ENCODE peak calls at places on chromosomes 11 and 22, in four cellular contexts. One of them, this sample, is unnamed.

GRCh38 chr11:120116966-120117365 is 20.9 kb downstream of the TRIM29 start:
- DNase-seq in stimulated activated effector memory CD8-positive, alpha-beta T cell treated with anti-CD3 and anti-CD28 coated beads, Interleukin-12 subunit alpha, Interleukin-12 subunit beta, amount 100 ng/mL, for 72 hours: no peak
- DNase-seq in NCI-H460: no peak
- DNase-seq in stimulated activated CD4-positive, alpha-beta T cell treated with anti-CD3 and anti-CD28 coated beads, Interleukin-4, amount 100 ng/mL, for 4 hours: no peak
- DNase-seq in this sample: no peak

GRCh38 chr22:27810566-27810965 is 9.0 kb upstream of the MN1 start:
- DNase-seq in stimulated activated effector memory CD8-positive, alpha-beta T cell treated with anti-CD3 and anti-CD28 coated beads, Interleukin-12 subunit alpha, Interleukin-12 subunit beta, amount 100 ng/mL, for 72 hours: no peak
- DNase-seq in NCI-H460: no peak
- DNase-seq in stimulated activated CD4-positive, alpha-beta T cell treated with anti-CD3 and anti-CD28 coated beads, Interleukin-4, amount 100 ng/mL, for 4 hours: no peak
- DNase-seq in this sample: no peak

GRCh38 chr11:69352715-69353325 is 58.9 kb downstream of the MYEOV start:
- DNase-seq in stimulated activated effector memory CD8-positive, alpha-beta T cell treated with anti-CD3 and anti-CD28 coated beads, Interleukin-12 subunit alpha, Interleukin-12 subunit beta, amount 100 ng/mL, for 72 hours: peak
- DNase-seq in NCI-H460: peak
- DNase-seq in stimulated activated CD4-positive, alpha-beta T cell treated with anti-CD3 and anti-CD28 coated beads, Interleukin-4, amount 100 ng/mL, for 4 hours: peak
- DNase-seq in this sample: peak

GRCh38 chr11:2289350-2289749 is 12.4 kb downstream of the C11orf21 start:
- DNase-seq in stimulated activated effector memory CD8-positive, alpha-beta T cell treated with anti-CD3 and anti-CD28 coated beads, Interleukin-12 subunit alpha, Interleukin-12 subunit beta, amount 100 ng/mL, for 72 hours: peak
- DNase-seq in NCI-H460: no peak
- DNase-seq in stimulated activated CD4-positive, alpha-beta T cell treated with anti-CD3 and anti-CD28 coated beads, Interleukin-4, amount 100 ng/mL, for 4 hours: no peak
- DNase-seq in this sample: no peak

GRCh38 chr11:111297696-111298095 is 650 bp upstream of the POU2AF3 start:
- DNase-seq in stimulated activated effector memory CD8-positive, alpha-beta T cell treated with anti-CD3 and anti-CD28 coated beads, Interleukin-12 subunit alpha, Interleukin-12 subunit beta, amount 100 ng/mL, for 72 hours: no peak
- DNase-seq in NCI-H460: no peak
- DNase-seq in stimulated activated CD4-positive, alpha-beta T cell treated with anti-CD3 and anti-CD28 coated beads, Interleukin-4, amount 100 ng/mL, for 4 hours: no peak
- DNase-seq in this sample: no peak

GRCh38 chr22:44697423-44698179 is 4.4 kb upstream of the PRR5 start:
- DNase-seq in stimulated activated effector memory CD8-positive, alpha-beta T cell treated with anti-CD3 and anti-CD28 coated beads, Interleukin-12 subunit alpha, Interleukin-12 subunit beta, amount 100 ng/mL, for 72 hours: peak
- DNase-seq in NCI-H460: peak
- DNase-seq in stimulated activated CD4-positive, alpha-beta T cell treated with anti-CD3 and anti-CD28 coated beads, Interleukin-4, amount 100 ng/mL, for 4 hours: peak
- DNase-seq in this sample: peak

GRCh38 chr11:133661867-133662266 is 129.6 kb upstream of the OPCML start:
- DNase-seq in stimulated activated effector memory CD8-positive, alpha-beta T cell treated with anti-CD3 and anti-CD28 coated beads, Interleukin-12 subunit alpha, Interleukin-12 subunit beta, amount 100 ng/mL, for 72 hours: no peak
- DNase-seq in NCI-H460: no peak
- DNase-seq in stimulated activated CD4-positive, alpha-beta T cell treated with anti-CD3 and anti-CD28 coated beads, Interleukin-4, amount 100 ng/mL, for 4 hours: no peak
- DNase-seq in this sample: no peak

GRCh38 chr11:45333023-45333422 is 46.9 kb upstream of the SYT13 start:
- DNase-seq in stimulated activated effector memory CD8-positive, alpha-beta T cell treated with anti-CD3 and anti-CD28 coated beads, Interleukin-12 subunit alpha, Interleukin-12 subunit beta, amount 100 ng/mL, for 72 hours: no peak
- DNase-seq in NCI-H460: no peak
- DNase-seq in stimulated activated CD4-positive, alpha-beta T cell treated with anti-CD3 and anti-CD28 coated beads, Interleukin-4, amount 100 ng/mL, for 4 hours: no peak
- DNase-seq in this sample: no peak

GRCh38 chr11:32706985-32707736 is 87.3 kb downstream of the CCDC73 start:
- DNase-seq in stimulated activated effector memory CD8-positive, alpha-beta T cell treated with anti-CD3 and anti-CD28 coated beads, Interleukin-12 subunit alpha, Interleukin-12 subunit beta, amount 100 ng/mL, for 72 hours: no peak
- DNase-seq in NCI-H460: peak
- DNase-seq in stimulated activated CD4-positive, alpha-beta T cell treated with anti-CD3 and anti-CD28 coated beads, Interleukin-4, amount 100 ng/mL, for 4 hours: no peak
- DNase-seq in this sample: no peak

GRCh38 chr22:30386608-30386959 is 627 bp downstream of the RNF215 start:
- DNase-seq in stimulated activated effector memory CD8-positive, alpha-beta T cell treated with anti-CD3 and anti-CD28 coated beads, Interleukin-12 subunit alpha, Interleukin-12 subunit beta, amount 100 ng/mL, for 72 hours: no peak
- DNase-seq in NCI-H460: no peak
- DNase-seq in stimulated activated CD4-positive, alpha-beta T cell treated with anti-CD3 and anti-CD28 coated beads, Interleukin-4, amount 100 ng/mL, for 4 hours: no peak
- DNase-seq in this sample: no peak

GRCh38 chr22:31872209-31872608 is 72.1 kb upstream of the YWHAH start:
- DNase-seq in stimulated activated effector memory CD8-positive, alpha-beta T cell treated with anti-CD3 and anti-CD28 coated beads, Interleukin-12 subunit alpha, Interleukin-12 subunit beta, amount 100 ng/mL, for 72 hours: no peak
- DNase-seq in NCI-H460: peak
- DNase-seq in stimulated activated CD4-positive, alpha-beta T cell treated with anti-CD3 and anti-CD28 coated beads, Interleukin-4, amount 100 ng/mL, for 4 hours: peak
- DNase-seq in this sample: no peak

GRCh38 chr22:48892571-48893287 is 934.9 kb downstream of the BRD1 start:
- DNase-seq in stimulated activated effector memory CD8-positive, alpha-beta T cell treated with anti-CD3 and anti-CD28 coated beads, Interleukin-12 subunit alpha, Interleukin-12 subunit beta, amount 100 ng/mL, for 72 hours: no peak
- DNase-seq in NCI-H460: no peak
- DNase-seq in stimulated activated CD4-positive, alpha-beta T cell treated with anti-CD3 and anti-CD28 coated beads, Interleukin-4, amount 100 ng/mL, for 4 hours: no peak
- DNase-seq in this sample: no peak

GRCh38 chr22:24153959-24154358 is 27.3 kb upstream of the SUSD2 start:
- DNase-seq in stimulated activated effector memory CD8-positive, alpha-beta T cell treated with anti-CD3 and anti-CD28 coated beads, Interleukin-12 subunit alpha, Interleukin-12 subunit beta, amount 100 ng/mL, for 72 hours: no peak
- DNase-seq in NCI-H460: no peak
- DNase-seq in stimulated activated CD4-positive, alpha-beta T cell treated with anti-CD3 and anti-CD28 coated beads, Interleukin-4, amount 100 ng/mL, for 4 hours: no peak
- DNase-seq in this sample: no peak

GRCh38 chr22:46317646-46318045 is 17.9 kb upstream of the TRMU start:
- DNase-seq in stimulated activated effector memory CD8-positive, alpha-beta T cell treated with anti-CD3 and anti-CD28 coated beads, Interleukin-12 subunit alpha, Interleukin-12 subunit beta, amount 100 ng/mL, for 72 hours: no peak
- DNase-seq in NCI-H460: no peak
- DNase-seq in stimulated activated CD4-positive, alpha-beta T cell treated with anti-CD3 and anti-CD28 coated beads, Interleukin-4, amount 100 ng/mL, for 4 hours: no peak
- DNase-seq in this sample: no peak

GRCh38 chr11:65861533-65862183 is 1.4 kb downstream of the MUS81 start:
- DNase-seq in stimulated activated effector memory CD8-positive, alpha-beta T cell treated with anti-CD3 and anti-CD28 coated beads, Interleukin-12 subunit alpha, Interleukin-12 subunit beta, amount 100 ng/mL, for 72 hours: no peak
- DNase-seq in NCI-H460: no peak
- DNase-seq in stimulated activated CD4-positive, alpha-beta T cell treated with anti-CD3 and anti-CD28 coated beads, Interleukin-4, amount 100 ng/mL, for 4 hours: no peak
- DNase-seq in this sample: no peak

GRCh38 chr22:27110985-27111451 is 453.6 kb downstream of the MIAT start:
- DNase-seq in stimulated activated effector memory CD8-positive, alpha-beta T cell treated with anti-CD3 and anti-CD28 coated beads, Interleukin-12 subunit alpha, Interleukin-12 subunit beta, amount 100 ng/mL, for 72 hours: no peak
- DNase-seq in NCI-H460: no peak
- DNase-seq in stimulated activated CD4-positive, alpha-beta T cell treated with anti-CD3 and anti-CD28 coated beads, Interleukin-4, amount 100 ng/mL, for 4 hours: no peak
- DNase-seq in this sample: no peak

GRCh38 chr11:13834463-13834862 is 128.1 kb upstream of the SPON1 start:
- DNase-seq in stimulated activated effector memory CD8-positive, alpha-beta T cell treated with anti-CD3 and anti-CD28 coated beads, Interleukin-12 subunit alpha, Interleukin-12 subunit beta, amount 100 ng/mL, for 72 hours: no peak
- DNase-seq in NCI-H460: no peak
- DNase-seq in stimulated activated CD4-positive, alpha-beta T cell treated with anti-CD3 and anti-CD28 coated beads, Interleukin-4, amount 100 ng/mL, for 4 hours: no peak
- DNase-seq in this sample: no peak

GRCh38 chr11:94880216-94880615 is 93.1 kb downstream of the CWC15 start:
- DNase-seq in stimulated activated effector memory CD8-positive, alpha-beta T cell treated with anti-CD3 and anti-CD28 coated beads, Interleukin-12 subunit alpha, Interleukin-12 subunit beta, amount 100 ng/mL, for 72 hours: no peak
- DNase-seq in NCI-H460: peak
- DNase-seq in stimulated activated CD4-positive, alpha-beta T cell treated with anti-CD3 and anti-CD28 coated beads, Interleukin-4, amount 100 ng/mL, for 4 hours: no peak
- DNase-seq in this sample: no peak

GRCh38 chr11:114019046-114019445 is 40.5 kb upstream of the ZBTB16 start:
- DNase-seq in stimulated activated effector memory CD8-positive, alpha-beta T cell treated with anti-CD3 and anti-CD28 coated beads, Interleukin-12 subunit alpha, Interleukin-12 subunit beta, amount 100 ng/mL, for 72 hours: no peak
- DNase-seq in NCI-H460: no peak
- DNase-seq in stimulated activated CD4-positive, alpha-beta T cell treated with anti-CD3 and anti-CD28 coated beads, Interleukin-4, amount 100 ng/mL, for 4 hours: no peak
- DNase-seq in this sample: no peak

GRCh38 chr11:30775123-30775522 is 189.0 kb upstream of the MPPED2 start:
- DNase-seq in stimulated activated effector memory CD8-positive, alpha-beta T cell treated with anti-CD3 and anti-CD28 coated beads, Interleukin-12 subunit alpha, Interleukin-12 subunit beta, amount 100 ng/mL, for 72 hours: no peak
- DNase-seq in NCI-H460: no peak
- DNase-seq in stimulated activated CD4-positive, alpha-beta T cell treated with anti-CD3 and anti-CD28 coated beads, Interleukin-4, amount 100 ng/mL, for 4 hours: no peak
- DNase-seq in this sample: no peak

GRCh38 chr11:29786092-29786491 is 230.7 kb downstream of the KCNA4 start:
- DNase-seq in stimulated activated effector memory CD8-positive, alpha-beta T cell treated with anti-CD3 and anti-CD28 coated beads, Interleukin-12 subunit alpha, Interleukin-12 subunit beta, amount 100 ng/mL, for 72 hours: no peak
- DNase-seq in NCI-H460: no peak
- DNase-seq in stimulated activated CD4-positive, alpha-beta T cell treated with anti-CD3 and anti-CD28 coated beads, Interleukin-4, amount 100 ng/mL, for 4 hours: no peak
- DNase-seq in this sample: no peak

GRCh38 chr11:3613998-3614741 is 27.6 kb downstream of the ART5 start:
- DNase-seq in stimulated activated effector memory CD8-positive, alpha-beta T cell treated with anti-CD3 and anti-CD28 coated beads, Interleukin-12 subunit alpha, Interleukin-12 subunit beta, amount 100 ng/mL, for 72 hours: no peak
- DNase-seq in NCI-H460: no peak
- DNase-seq in stimulated activated CD4-positive, alpha-beta T cell treated with anti-CD3 and anti-CD28 coated beads, Interleukin-4, amount 100 ng/mL, for 4 hours: no peak
- DNase-seq in this sample: no peak

GRCh38 chr11:118214210-118214914 is 10.4 kb downstream of the JAML start:
- DNase-seq in stimulated activated effector memory CD8-positive, alpha-beta T cell treated with anti-CD3 and anti-CD28 coated beads, Interleukin-12 subunit alpha, Interleukin-12 subunit beta, amount 100 ng/mL, for 72 hours: no peak
- DNase-seq in NCI-H460: no peak
- DNase-seq in stimulated activated CD4-positive, alpha-beta T cell treated with anti-CD3 and anti-CD28 coated beads, Interleukin-4, amount 100 ng/mL, for 4 hours: no peak
- DNase-seq in this sample: no peak

GRCh38 chr11:113507341-113507740 is 32.1 kb upstream of the DRD2 start:
- DNase-seq in stimulated activated effector memory CD8-positive, alpha-beta T cell treated with anti-CD3 and anti-CD28 coated beads, Interleukin-12 subunit alpha, Interleukin-12 subunit beta, amount 100 ng/mL, for 72 hours: no peak
- DNase-seq in NCI-H460: no peak
- DNase-seq in stimulated activated CD4-positive, alpha-beta T cell treated with anti-CD3 and anti-CD28 coated beads, Interleukin-4, amount 100 ng/mL, for 4 hours: no peak
- DNase-seq in this sample: no peak

GRCh38 chr11:117395476-117395875 is 67.8 kb downstream of the CEP164 start:
- DNase-seq in stimulated activated effector memory CD8-positive, alpha-beta T cell treated with anti-CD3 and anti-CD28 coated beads, Interleukin-12 subunit alpha, Interleukin-12 subunit beta, amount 100 ng/mL, for 72 hours: no peak
- DNase-seq in NCI-H460: no peak
- DNase-seq in stimulated activated CD4-positive, alpha-beta T cell treated with anti-CD3 and anti-CD28 coated beads, Interleukin-4, amount 100 ng/mL, for 4 hours: no peak
- DNase-seq in this sample: no peak

GRCh38 chr11:102530558-102530957 is at the start of gene MMP7:
- DNase-seq in stimulated activated effector memory CD8-positive, alpha-beta T cell treated with anti-CD3 and anti-CD28 coated beads, Interleukin-12 subunit alpha, Interleukin-12 subunit beta, amount 100 ng/mL, for 72 hours: no peak
- DNase-seq in NCI-H460: no peak
- DNase-seq in stimulated activated CD4-positive, alpha-beta T cell treated with anti-CD3 and anti-CD28 coated beads, Interleukin-4, amount 100 ng/mL, for 4 hours: no peak
- DNase-seq in this sample: no peak

GRCh38 chr11:19111809-19112208 is 5.2 kb upstream of the ZDHHC13 start:
- DNase-seq in stimulated activated effector memory CD8-positive, alpha-beta T cell treated with anti-CD3 and anti-CD28 coated beads, Interleukin-12 subunit alpha, Interleukin-12 subunit beta, amount 100 ng/mL, for 72 hours: no peak
- DNase-seq in NCI-H460: no peak
- DNase-seq in stimulated activated CD4-positive, alpha-beta T cell treated with anti-CD3 and anti-CD28 coated beads, Interleukin-4, amount 100 ng/mL, for 4 hours: no peak
- DNase-seq in this sample: no peak

GRCh38 chr22:29842740-29843139 is 4.7 kb upstream of the ASCC2 start:
- DNase-seq in stimulated activated effector memory CD8-positive, alpha-beta T cell treated with anti-CD3 and anti-CD28 coated beads, Interleukin-12 subunit alpha, Interleukin-12 subunit beta, amount 100 ng/mL, for 72 hours: no peak
- DNase-seq in NCI-H460: no peak
- DNase-seq in stimulated activated CD4-positive, alpha-beta T cell treated with anti-CD3 and anti-CD28 coated beads, Interleukin-4, amount 100 ng/mL, for 4 hours: no peak
- DNase-seq in this sample: no peak

GRCh38 chr11:46119352-46120216 is 1.7 kb downstream of the PHF21A start:
- DNase-seq in stimulated activated effector memory CD8-positive, alpha-beta T cell treated with anti-CD3 and anti-CD28 coated beads, Interleukin-12 subunit alpha, Interleukin-12 subunit beta, amount 100 ng/mL, for 72 hours: peak
- DNase-seq in NCI-H460: no peak
- DNase-seq in stimulated activated CD4-positive, alpha-beta T cell treated with anti-CD3 and anti-CD28 coated beads, Interleukin-4, amount 100 ng/mL, for 4 hours: peak
- DNase-seq in this sample: peak

GRCh38 chr11:67656278-67656922 is 5.9 kb upstream of the ACY3 start:
- DNase-seq in stimulated activated effector memory CD8-positive, alpha-beta T cell treated with anti-CD3 and anti-CD28 coated beads, Interleukin-12 subunit alpha, Interleukin-12 subunit beta, amount 100 ng/mL, for 72 hours: no peak
- DNase-seq in NCI-H460: no peak
- DNase-seq in stimulated activated CD4-positive, alpha-beta T cell treated with anti-CD3 and anti-CD28 coated beads, Interleukin-4, amount 100 ng/mL, for 4 hours: no peak
- DNase-seq in this sample: no peak

GRCh38 chr11:74412733-74413359 is 14.6 kb upstream of the PGM2L1 start:
- DNase-seq in stimulated activated effector memory CD8-positive, alpha-beta T cell treated with anti-CD3 and anti-CD28 coated beads, Interleukin-12 subunit alpha, Interleukin-12 subunit beta, amount 100 ng/mL, for 72 hours: no peak
- DNase-seq in NCI-H460: no peak
- DNase-seq in stimulated activated CD4-positive, alpha-beta T cell treated with anti-CD3 and anti-CD28 coated beads, Interleukin-4, amount 100 ng/mL, for 4 hours: no peak
- DNase-seq in this sample: no peak

GRCh38 chr11:1857064-1857463 is 4.2 kb downstream of the LSP1 start:
- DNase-seq in stimulated activated effector memory CD8-positive, alpha-beta T cell treated with anti-CD3 and anti-CD28 coated beads, Interleukin-12 subunit alpha, Interleukin-12 subunit beta, amount 100 ng/mL, for 72 hours: no peak
- DNase-seq in NCI-H460: no peak
- DNase-seq in stimulated activated CD4-positive, alpha-beta T cell treated with anti-CD3 and anti-CD28 coated beads, Interleukin-4, amount 100 ng/mL, for 4 hours: no peak
- DNase-seq in this sample: no peak

GRCh38 chr11:117830674-117831351 is 6.3 kb upstream of the FXYD2 start:
- DNase-seq in stimulated activated effector memory CD8-positive, alpha-beta T cell treated with anti-CD3 and anti-CD28 coated beads, Interleukin-12 subunit alpha, Interleukin-12 subunit beta, amount 100 ng/mL, for 72 hours: no peak
- DNase-seq in NCI-H460: no peak
- DNase-seq in stimulated activated CD4-positive, alpha-beta T cell treated with anti-CD3 and anti-CD28 coated beads, Interleukin-4, amount 100 ng/mL, for 4 hours: no peak
- DNase-seq in this sample: no peak

GRCh38 chr11:1204381-1205101 is 18.3 kb upstream of the MUC5B start:
- DNase-seq in stimulated activated effector memory CD8-positive, alpha-beta T cell treated with anti-CD3 and anti-CD28 coated beads, Interleukin-12 subunit alpha, Interleukin-12 subunit beta, amount 100 ng/mL, for 72 hours: no peak
- DNase-seq in NCI-H460: no peak
- DNase-seq in stimulated activated CD4-positive, alpha-beta T cell treated with anti-CD3 and anti-CD28 coated beads, Interleukin-4, amount 100 ng/mL, for 4 hours: no peak
- DNase-seq in this sample: no peak

GRCh38 chr11:96314326-96315050 is 28.5 kb downstream of the MAML2 start:
- DNase-seq in stimulated activated effector memory CD8-positive, alpha-beta T cell treated with anti-CD3 and anti-CD28 coated beads, Interleukin-12 subunit alpha, Interleukin-12 subunit beta, amount 100 ng/mL, for 72 hours: no peak
- DNase-seq in NCI-H460: no peak
- DNase-seq in stimulated activated CD4-positive, alpha-beta T cell treated with anti-CD3 and anti-CD28 coated beads, Interleukin-4, amount 100 ng/mL, for 4 hours: no peak
- DNase-seq in this sample: no peak

GRCh38 chr11:61335355-61335710 is 2.3 kb downstream of the TKFC start:
- DNase-seq in stimulated activated effector memory CD8-positive, alpha-beta T cell treated with anti-CD3 and anti-CD28 coated beads, Interleukin-12 subunit alpha, Interleukin-12 subunit beta, amount 100 ng/mL, for 72 hours: no peak
- DNase-seq in NCI-H460: no peak
- DNase-seq in stimulated activated CD4-positive, alpha-beta T cell treated with anti-CD3 and anti-CD28 coated beads, Interleukin-4, amount 100 ng/mL, for 4 hours: no peak
- DNase-seq in this sample: no peak

GRCh38 chr11:79708319-79708928 is 267.6 kb upstream of the TENM4 start:
- DNase-seq in stimulated activated effector memory CD8-positive, alpha-beta T cell treated with anti-CD3 and anti-CD28 coated beads, Interleukin-12 subunit alpha, Interleukin-12 subunit beta, amount 100 ng/mL, for 72 hours: no peak
- DNase-seq in NCI-H460: peak
- DNase-seq in stimulated activated CD4-positive, alpha-beta T cell treated with anti-CD3 and anti-CD28 coated beads, Interleukin-4, amount 100 ng/mL, for 4 hours: no peak
- DNase-seq in this sample: no peak